ENCODE peak calls at places on chromosomes 7 and 10, in nine cellular contexts. N, T, B, E, G, S, O, L and C are unnamed samples. For H3K9me2, the result is how much of the 10 kb centered on the place peaks cover.

GRCh38 chr10:66752714-66753113 is 173.1 kb upstream of the LRRTM3 start:
- DNase-seq in B (no peak), N (peak), G (no peak), L (no peak), E (no peak), O (peak), S (no peak), T (no peak), C (no peak)

GRCh38 chr10:34687434-34688205 is 127.5 kb downstream of the PARD3 start:
- DNase-seq in G (peak), S (no peak), T (no peak), E (no peak), N (peak), L (no peak), O (no peak), B (no peak), C (no peak)

GRCh38 chr7:135251502-135252327 is 18.1 kb downstream of the STRA8 start:
- DNase-seq in L (no peak), E (no peak), S (no peak), N (no peak), T (no peak), O (no peak), B (no peak), G (no peak), C (no peak)

GRCh38 chr7:25658375-25658774 is 430.1 kb upstream of the NPVF start:
- DNase-seq in S (no peak), E (no peak), L (no peak), B (no peak), N (no peak), O (no peak), T (no peak), G (no peak), C (no peak)

GRCh38 chr7:129741743-129742213 is 130.3 kb downstream of the NRF1 start:
- DNase-seq in S (no peak), G (no peak), T (peak), O (peak), N (no peak), B (peak), E (peak), L (no peak), C (no peak)

GRCh38 chr7:33873518-33873917 is 31.8 kb upstream of the BMPER start:
- DNase-seq in B (peak), L (no peak), T (no peak), N (peak), O (no peak), S (no peak), G (no peak), E (no peak), C (no peak)

GRCh38 chr7:95636140-95636539 is 39.8 kb upstream of the PDK4 start:
- DNase-seq in O (peak), B (peak), G (no peak), T (no peak), N (peak), E (no peak), S (no peak), L (no peak), C (peak)

GRCh38 chr10:5977471-5978370 is at the start of gene IL15RA:
- DNase-seq in T (peak), B (peak), S (peak), G (peak), N (peak), L (peak), O (peak), E (peak), C (peak)

GRCh38 chr10:24439935-24440334 is 231.0 kb downstream of the KIAA1217 start:
- DNase-seq in G (no peak), L (no peak), T (no peak), N (peak), B (no peak), S (no peak), O (no peak), E (no peak), C (no peak)

GRCh38 chr10:10591682-10592412 is 425.8 kb upstream of the CELF2 start:
- DNase-seq in T (no peak), E (no peak), S (no peak), O (no peak), N (no peak), L (no peak), G (no peak), B (no peak), C (no peak)

GRCh38 chr10:11602919-11603523 is 8.4 kb downstream of the USP6NL start:
- DNase-seq in B (peak), O (peak), S (peak), T (no peak), E (no peak), N (no peak), G (no peak), L (no peak), C (peak)

GRCh38 chr10:107814865-107815487 is 650.5 kb upstream of the SORCS1 start:
- DNase-seq in O (peak), L (peak), T (peak), B (peak), E (peak), N (peak), G (peak), S (no peak), C (no peak)

GRCh38 chr7:117470777-117471176 is 9.0 kb upstream of the CFTR start:
- DNase-seq in E (no peak), G (no peak), B (no peak), O (no peak), T (peak), N (no peak), L (no peak), S (no peak), C (no peak)

GRCh38 chr10:101612086-101612485 is 24.0 kb downstream of the DPCD start:
- DNase-seq in T (no peak), B (no peak), N (no peak), E (no peak), S (no peak), L (no peak), G (no peak), O (no peak), C (no peak)

GRCh38 chr10:51244308-51244707 is 170.0 kb downstream of the PRKG1 start:
- DNase-seq in T (no peak), S (no peak), L (no peak), O (no peak), E (no peak), G (no peak), B (peak), N (peak), C (no peak)

DNA sequence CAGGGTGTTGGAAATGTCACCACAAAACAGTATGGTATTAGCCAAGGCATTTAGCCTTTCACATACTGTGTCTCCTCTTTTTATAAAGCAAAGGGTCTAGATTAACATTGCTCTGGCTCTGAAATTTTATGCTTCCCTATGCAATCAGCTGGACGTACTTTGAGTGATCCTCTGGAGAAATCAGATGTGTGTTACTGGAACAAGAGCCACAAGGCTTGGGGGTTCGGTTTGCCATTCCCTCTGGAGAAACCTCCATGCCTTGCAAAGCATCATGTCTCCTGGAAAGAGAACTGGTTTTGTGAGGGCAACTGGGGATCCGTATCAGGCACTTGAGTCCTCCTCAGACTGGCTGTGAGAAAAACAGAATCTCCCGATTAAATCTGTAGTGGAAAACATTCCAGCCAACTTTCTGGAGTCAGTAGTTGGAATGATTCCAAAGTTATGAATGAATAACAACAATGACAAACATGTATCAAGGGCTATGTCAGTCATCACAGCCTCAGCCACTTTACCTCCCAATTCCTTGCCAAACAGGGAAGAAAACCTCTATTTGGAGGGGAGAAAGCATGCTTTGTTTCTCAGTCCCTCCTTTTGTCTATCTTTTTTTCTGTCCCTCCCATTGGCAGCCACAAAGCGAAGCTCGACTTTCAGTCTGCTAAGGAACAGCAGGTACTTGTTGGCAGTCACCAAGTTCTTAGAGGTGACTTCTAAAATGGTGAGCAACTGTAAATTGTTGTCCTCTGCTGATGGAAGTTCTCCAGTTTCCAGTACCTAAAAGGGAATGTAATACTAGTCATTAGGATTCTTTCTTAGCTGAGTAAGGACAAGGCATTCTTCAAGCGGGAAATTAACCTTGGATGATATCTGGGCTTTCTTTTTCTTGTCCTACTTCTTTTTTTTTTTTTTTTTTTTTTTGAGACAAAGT is 864.8 kb upstream of the AUTS2 start:
- DNase-seq in T (no peak), G (no peak), O (no peak), L (no peak), E (no peak), B (no peak), S (peak), N (no peak), C (no peak)
- H3K9me2 ChIP-seq in T (under half), G (under half), O (under half), L (under half), E (under half), B (under half), S (under half), N (under half), C (under half)

GRCh38 chr7:36871863-36872262 is 147.6 kb upstream of the AOAH start:
- DNase-seq in N (peak), L (peak), E (peak), T (no peak), S (no peak), O (no peak), G (peak), B (no peak), C (peak)
- H3K9me2 ChIP-seq in N (under half), L (under half), E (under half), T (under half), S (under half), O (under half), G (under half), B (under half), C (under half)

GRCh38 chr10:81027223-81027622 is 489.5 kb downstream of the SH2D4B start:
- DNase-seq in B (no peak), N (no peak), O (no peak), E (no peak), S (no peak), T (no peak), L (no peak), G (no peak), C (no peak)

GRCh38 chr10:81031774-81032173 is 494.1 kb downstream of the SH2D4B start:
- DNase-seq in B (no peak), E (no peak), T (peak), G (no peak), S (no peak), L (no peak), O (no peak), N (no peak), C (no peak)

GRCh38 chr10:81021428-81022129 is 483.9 kb downstream of the SH2D4B start:
- DNase-seq in O (no peak), E (no peak), S (no peak), L (no peak), T (no peak), G (no peak), N (no peak), B (no peak), C (no peak)

DNA sequence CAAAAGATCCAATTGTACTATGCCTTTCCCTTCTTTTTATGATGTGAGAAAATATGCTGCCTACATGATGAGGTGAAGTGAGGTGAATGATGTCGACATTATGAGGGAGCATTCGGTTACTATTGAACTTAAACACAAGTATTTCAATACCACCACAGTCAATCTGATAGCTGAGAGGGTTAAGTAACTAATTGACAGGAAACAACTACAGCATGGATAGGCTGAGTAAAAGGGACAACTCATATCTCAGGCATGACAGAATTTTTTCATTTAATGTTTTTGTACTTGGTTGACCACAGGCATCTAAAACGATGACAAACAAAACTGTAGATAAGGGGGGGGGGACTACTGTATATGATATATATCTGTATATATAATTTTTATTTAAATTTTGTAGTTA is 488.9 kb downstream of the SH2D4B start:
- DNase-seq in G (no peak), S (no peak), O (no peak), T (no peak), N (no peak), B (no peak), E (no peak), L (no peak), C (no peak)
- H3K9me2 ChIP-seq in G (under half), S (under half), O (under half), T (under half), N (under half), B (under half), E (under half), L (under half), C (under half)

GRCh38 chr10:17749890-17750289 is 2.1 kb upstream of the TMEM236 start:
- DNase-seq in B (no peak), L (no peak), G (no peak), E (no peak), T (no peak), N (no peak), S (no peak), O (no peak), C (no peak)

GRCh38 chr10:17747883-17748550 is 4.0 kb upstream of the TMEM236 start:
- DNase-seq in G (no peak), S (no peak), L (no peak), T (no peak), N (peak), O (peak), E (no peak), B (no peak), C (no peak)

GRCh38 chr10:17756557-17757208 is 4.7 kb downstream of the TMEM236 start:
- DNase-seq in B (no peak), E (no peak), L (no peak), O (no peak), G (no peak), S (no peak), T (peak), N (peak), C (no peak)

GRCh38 chr10:17751781-17752445 is at the start of gene TMEM236:
- DNase-seq in L (no peak), O (no peak), G (no peak), T (no peak), N (no peak), S (no peak), B (no peak), E (no peak), C (no peak)
- H3K9me2 ChIP-seq in L (under half), O (under half), G (under half), T (under half), N (under half), S (under half), B (under half), E (under half), C (under half)

GRCh38 chr7:72072901-72073300 is 339.2 kb downstream of the CALN1 start:
- DNase-seq in E (no peak), S (no peak), L (no peak), T (no peak), O (no peak), B (no peak), N (no peak), G (no peak), C (no peak)
- H3K9me2 ChIP-seq in E (under half), S (under half), L (under half), T (under half), O (under half), B (under half), N (under half), G (under half), C (under half)

DNA sequence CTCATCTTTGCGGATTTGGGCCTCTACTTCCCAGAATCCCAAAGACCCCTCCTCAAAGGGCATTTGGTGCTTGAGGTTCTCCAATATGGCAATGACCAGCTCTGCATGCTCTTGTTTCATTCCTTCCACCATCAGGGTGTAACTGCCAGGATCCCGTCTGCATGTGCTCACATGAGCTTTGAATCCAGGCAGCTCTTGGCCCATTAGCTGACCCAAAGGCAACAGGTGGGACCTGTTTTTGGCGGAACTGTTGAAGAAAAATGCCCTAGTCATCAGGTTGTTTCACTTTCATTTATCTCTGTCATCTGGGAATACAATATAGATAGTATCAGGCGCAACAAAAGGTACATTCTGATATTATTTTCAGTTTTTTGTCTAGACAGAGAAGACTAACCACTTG is 159.1 kb upstream of the TCF7L2 start:
- DNase-seq in E (no peak), B (no peak), T (no peak), O (no peak), S (no peak), N (no peak), L (no peak), G (no peak), C (no peak)
- H3K9me2 ChIP-seq in E (under half), B (under half), T (under half), O (under half), S (under half), N (under half), L (under half), G (under half), C (under half)

GRCh38 chr7:24307294-24307693 is 23.3 kb downstream of the NPY start:
- DNase-seq in B (no peak), E (no peak), T (no peak), O (no peak), S (peak), G (no peak), L (no peak), N (no peak), C (no peak)
- H3K9me2 ChIP-seq in B (under half), E (under half), T (under half), O (under half), S (under half), G (under half), L (under half), N (under half), C (under half)

DNA sequence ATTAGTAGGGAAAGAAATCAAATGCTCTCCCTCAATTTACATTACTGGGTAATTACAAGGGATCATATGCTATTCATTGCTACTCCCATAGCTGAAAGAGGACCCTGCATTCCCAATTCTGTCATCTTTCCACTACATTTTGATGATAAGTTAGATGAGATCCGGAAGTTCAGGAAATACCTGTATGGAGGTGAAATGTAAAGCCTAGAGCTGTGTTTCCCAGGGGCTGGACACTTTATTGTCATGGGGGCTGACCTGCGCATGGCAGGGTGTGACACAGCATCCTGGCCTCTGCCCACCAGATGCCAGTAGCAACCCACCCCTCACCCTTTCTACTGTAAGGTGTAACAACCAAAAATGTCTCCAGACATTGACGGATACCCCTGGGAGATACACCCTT is 56.6 kb downstream of the HECW1 start:
- DNase-seq in N (no peak), G (no peak), B (no peak), E (no peak), O (no peak), L (no peak), T (no peak), S (no peak), C (no peak)
- H3K9me2 ChIP-seq in N (under half), G (under half), B (under half), E (under half), O (under half), L (under half), T (under half), S (under half), C (under half)

GRCh38 chr7:1431226-1431625 is 28.0 kb downstream of the MICALL2 start:
- DNase-seq in E (no peak), B (no peak), S (no peak), T (no peak), L (no peak), N (no peak), G (no peak), O (no peak), C (no peak)
- H3K9me2 ChIP-seq in E (under half), B (under half), S (under half), T (under half), L (under half), N (under half), G (under half), O (under half), C (under half)

DNA sequence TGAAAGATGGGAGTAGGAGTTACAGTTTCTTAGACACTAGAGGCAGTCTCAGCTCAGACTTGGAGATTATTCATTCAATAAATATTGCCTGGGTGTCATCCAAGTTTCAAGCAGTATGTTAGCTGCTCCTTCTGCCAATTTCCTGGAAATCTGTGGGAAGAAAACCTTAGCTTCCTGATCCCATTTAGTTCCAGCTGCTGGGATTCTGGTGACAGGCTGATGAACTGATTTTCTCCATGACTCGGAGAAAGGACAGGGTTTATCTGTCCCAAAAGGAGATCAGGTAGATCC is 95.8 kb downstream of the CLEC2L start:
- DNase-seq in B (no peak), G (no peak), L (no peak), O (peak), N (peak), T (no peak), S (no peak), E (no peak), C (no peak)
- H3K9me2 ChIP-seq in B (under half), G (under half), L (under half), O (under half), N (under half), T (under half), S (under half), E (under half), C (under half)